ENCODE peak calls at places on chromosomes 16 and 17, in nine cellular contexts. One of them, this sample, is unnamed.

GRCh38 chr16:80614908-80615696 is 74.3 kb downstream of the DYNLRB2 start:
- DNase-seq in IMR-90: peak; percentile 86
- DNase-seq in neural progenitor cell: no peak
- DNase-seq in fibroblast of pulmonary artery: peak; percentile 84
- DNase-seq in heart right ventricle: no peak
- DNase-seq in lung: no peak
- DNase-seq in astrocyte of the spinal cord: peak; percentile 85
- DNase-seq in GM12865: no peak
- DNase-seq in ascending aorta: no peak
- DNase-seq in this sample: no peak

GRCh38 chr16:11561440-11561797 is 25.3 kb downstream of the LITAF start:
- DNase-seq in neural progenitor cell: no peak
- DNase-seq in heart right ventricle: no peak
- DNase-seq in lung: no peak
- DNase-seq in astrocyte of the spinal cord: no peak
- DNase-seq in IMR-90: no peak
- DNase-seq in ascending aorta: no peak
- DNase-seq in fibroblast of pulmonary artery: peak; percentile 41
- DNase-seq in GM12865: no peak
- DNase-seq in this sample: no peak

GRCh38 chr16:65889533-65889966 is 476.9 kb upstream of the CDH5 start:
- DNase-seq in IMR-90: peak; percentile 7
- DNase-seq in lung: no peak
- DNase-seq in ascending aorta: no peak
- DNase-seq in GM12865: no peak
- DNase-seq in astrocyte of the spinal cord: peak; percentile 2
- DNase-seq in heart right ventricle: no peak
- DNase-seq in neural progenitor cell: no peak
- DNase-seq in fibroblast of pulmonary artery: no peak
- DNase-seq in this sample: peak; percentile 59

GRCh38 chr17:63224644-63225043 is 221.5 kb downstream of the CYB561 start:
- DNase-seq in GM12865: no peak
- DNase-seq in fibroblast of pulmonary artery: no peak
- DNase-seq in heart right ventricle: no peak
- DNase-seq in astrocyte of the spinal cord: no peak
- DNase-seq in IMR-90: no peak
- DNase-seq in ascending aorta: no peak
- DNase-seq in neural progenitor cell: no peak
- DNase-seq in lung: no peak
- DNase-seq in this sample: no peak

GRCh38 chr17:38663125-38663751 is 11.5 kb downstream of the EPOP start:
- DNase-seq in heart right ventricle: peak; percentile 44
- DNase-seq in IMR-90: peak; percentile 29
- DNase-seq in astrocyte of the spinal cord: peak; percentile 34
- DNase-seq in ascending aorta: no peak
- DNase-seq in neural progenitor cell: peak; percentile 95
- DNase-seq in fibroblast of pulmonary artery: peak; percentile 50
- DNase-seq in lung: peak; percentile 62
- DNase-seq in GM12865: peak; percentile 84
- DNase-seq in this sample: peak; percentile 65

GRCh38 chr17:78717431-78717980 is 64.6 kb downstream of the CYTH1 start:
- DNase-seq in neural progenitor cell: no peak
- DNase-seq in GM12865: peak; percentile 50
- DNase-seq in lung: no peak
- DNase-seq in fibroblast of pulmonary artery: peak; percentile 53
- DNase-seq in ascending aorta: no peak
- DNase-seq in heart right ventricle: no peak
- DNase-seq in astrocyte of the spinal cord: peak; percentile 47
- DNase-seq in IMR-90: peak; percentile 26
- DNase-seq in this sample: no peak

GRCh38 chr17:4818276-4818675 is 11.3 kb downstream of the PLD2 start:
- DNase-seq in IMR-90: no peak
- DNase-seq in GM12865: no peak
- DNase-seq in neural progenitor cell: no peak
- DNase-seq in heart right ventricle: no peak
- DNase-seq in ascending aorta: no peak
- DNase-seq in fibroblast of pulmonary artery: no peak
- DNase-seq in astrocyte of the spinal cord: no peak
- DNase-seq in lung: no peak
- DNase-seq in this sample: no peak

GRCh38 chr17:77740481-77740880 is 218.0 kb upstream of the TNRC6C start:
- DNase-seq in lung: no peak
- DNase-seq in fibroblast of pulmonary artery: no peak
- DNase-seq in ascending aorta: peak; percentile 38
- DNase-seq in astrocyte of the spinal cord: no peak
- DNase-seq in neural progenitor cell: no peak
- DNase-seq in heart right ventricle: no peak
- DNase-seq in GM12865: no peak
- DNase-seq in IMR-90: no peak
- DNase-seq in this sample: no peak

DNA sequence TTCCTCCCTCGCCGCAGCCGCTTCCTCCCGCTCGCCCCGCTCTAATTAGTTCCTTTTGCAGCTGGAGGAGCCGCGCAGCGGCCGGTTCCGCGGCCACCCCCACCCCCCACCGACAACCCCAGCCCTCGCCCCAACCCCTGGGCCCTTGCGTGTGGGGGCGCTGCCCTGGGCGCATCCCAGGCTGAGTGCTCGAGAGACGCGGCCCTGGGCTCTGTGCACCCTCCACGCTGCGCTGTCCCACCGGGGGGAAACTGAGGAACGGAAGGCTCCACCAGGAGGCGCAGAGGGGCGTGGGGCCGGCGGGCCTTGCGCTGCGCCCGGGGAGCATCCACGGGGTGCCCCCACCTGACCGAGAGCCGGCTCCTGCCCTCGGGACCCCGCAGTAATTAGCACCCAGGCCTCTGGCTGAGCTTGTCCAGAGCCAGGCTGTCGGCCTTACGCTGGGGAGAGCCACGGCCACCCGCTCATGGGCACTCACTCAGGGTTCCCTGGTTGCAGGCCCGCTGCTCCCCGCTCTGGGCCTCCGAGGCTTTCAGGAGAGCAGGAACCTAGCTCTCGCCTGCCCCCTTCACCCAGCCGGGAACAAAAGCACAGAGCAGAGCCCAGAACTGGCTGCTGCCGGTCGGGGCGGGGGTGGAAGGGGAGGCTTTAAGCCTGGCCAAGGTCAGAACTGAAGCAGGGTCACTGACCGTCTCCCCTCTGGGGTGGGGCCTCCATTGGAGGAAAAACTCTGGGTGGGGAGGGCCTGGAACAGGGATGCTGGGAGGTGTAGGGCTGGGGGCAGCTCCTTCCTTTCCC is 12.1 kb downstream of the GLIS2 start:
- DNase-seq in lung: peak; percentile 81
- DNase-seq in heart right ventricle: peak; percentile 89
- DNase-seq in ascending aorta: peak; percentile 86
- DNase-seq in astrocyte of the spinal cord: peak; percentile 62
- DNase-seq in GM12865: peak; percentile 56
- DNase-seq in neural progenitor cell: peak; percentile 94
- DNase-seq in fibroblast of pulmonary artery: peak; percentile 82
- DNase-seq in IMR-90: peak; percentile 69
- DNase-seq in this sample: no peak
- H3K4me3 ChIP-seq in lung: no peak overlapping the region
- H3K4me3 ChIP-seq in heart right ventricle: peak overlapping the region; percentile 44
- H3K4me3 ChIP-seq in ascending aorta: peak overlapping the region; percentile 61
- H3K4me3 ChIP-seq in astrocyte of the spinal cord: peak overlapping the region; percentile 17
- H3K4me3 ChIP-seq in GM12865: no peak overlapping the region
- H3K4me3 ChIP-seq in neural progenitor cell: peak overlapping the region; percentile 54
- H3K4me3 ChIP-seq in fibroblast of pulmonary artery: peak overlapping the region; percentile 45
- H3K4me3 ChIP-seq in IMR-90: peak overlapping the region; percentile 5
- H3K4me3 ChIP-seq in this sample: no peak overlapping the region

GRCh38 chr16:252366-253337 is 18.0 kb downstream of the FAM234A start:
- DNase-seq in heart right ventricle: no peak
- DNase-seq in fibroblast of pulmonary artery: no peak
- DNase-seq in IMR-90: no peak
- DNase-seq in astrocyte of the spinal cord: no peak
- DNase-seq in lung: no peak
- DNase-seq in GM12865: no peak
- DNase-seq in ascending aorta: no peak
- DNase-seq in neural progenitor cell: no peak
- DNase-seq in this sample: no peak

GRCh38 chr16:253833-254232 is 19.2 kb downstream of the FAM234A start:
- DNase-seq in lung: no peak
- DNase-seq in IMR-90: no peak
- DNase-seq in astrocyte of the spinal cord: no peak
- DNase-seq in GM12865: no peak
- DNase-seq in ascending aorta: no peak
- DNase-seq in fibroblast of pulmonary artery: no peak
- DNase-seq in neural progenitor cell: no peak
- DNase-seq in heart right ventricle: no peak
- DNase-seq in this sample: no peak

GRCh38 chr16:247027-247426 is 12.4 kb downstream of the FAM234A start:
- DNase-seq in ascending aorta: no peak
- DNase-seq in IMR-90: no peak
- DNase-seq in fibroblast of pulmonary artery: no peak
- DNase-seq in neural progenitor cell: no peak
- DNase-seq in heart right ventricle: no peak
- DNase-seq in GM12865: no peak
- DNase-seq in lung: no peak
- DNase-seq in astrocyte of the spinal cord: no peak
- DNase-seq in this sample: no peak

GRCh38 chr16:245105-245504 is 10.5 kb downstream of the FAM234A start:
- DNase-seq in lung: no peak
- DNase-seq in fibroblast of pulmonary artery: no peak
- DNase-seq in ascending aorta: no peak
- DNase-seq in astrocyte of the spinal cord: no peak
- DNase-seq in GM12865: no peak
- DNase-seq in neural progenitor cell: no peak
- DNase-seq in IMR-90: no peak
- DNase-seq in heart right ventricle: no peak
- DNase-seq in this sample: no peak

DNA sequence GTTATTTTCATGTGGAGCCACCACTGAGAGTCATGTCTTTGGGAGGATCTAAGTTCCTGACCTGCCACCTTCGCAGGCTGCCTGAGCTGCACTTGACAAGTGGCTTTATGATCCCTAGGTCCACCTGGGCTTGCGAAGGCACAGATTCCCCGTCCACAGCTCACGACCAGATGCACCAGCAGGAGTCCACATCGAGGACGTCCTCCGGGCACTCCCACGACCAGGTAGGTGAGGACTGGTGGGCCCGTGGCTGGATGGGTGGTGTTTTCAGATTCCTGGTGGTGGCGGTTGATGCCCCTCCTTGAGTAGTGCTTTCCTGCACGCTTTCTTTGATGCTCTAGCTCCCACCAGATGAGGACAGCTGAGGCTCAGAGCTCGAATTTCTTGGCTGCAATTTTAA is 14.8 kb downstream of the FAM234A start:
- DNase-seq in neural progenitor cell: no peak
- DNase-seq in fibroblast of pulmonary artery: no peak
- DNase-seq in astrocyte of the spinal cord: no peak
- DNase-seq in IMR-90: no peak
- DNase-seq in ascending aorta: no peak
- DNase-seq in lung: no peak
- DNase-seq in GM12865: no peak
- DNase-seq in heart right ventricle: no peak
- DNase-seq in this sample: no peak
- H3K4me3 ChIP-seq in neural progenitor cell: no peak overlapping the region
- H3K4me3 ChIP-seq in fibroblast of pulmonary artery: no peak overlapping the region
- H3K4me3 ChIP-seq in astrocyte of the spinal cord: no peak overlapping the region
- H3K4me3 ChIP-seq in IMR-90: no peak overlapping the region
- H3K4me3 ChIP-seq in ascending aorta: no peak overlapping the region
- H3K4me3 ChIP-seq in lung: no peak overlapping the region
- H3K4me3 ChIP-seq in GM12865: no peak overlapping the region
- H3K4me3 ChIP-seq in heart right ventricle: no peak overlapping the region
- H3K4me3 ChIP-seq in this sample: no peak overlapping the region

GRCh38 chr16:74774223-74775139 is at the start of gene FA2H:
- DNase-seq in fibroblast of pulmonary artery: peak; percentile 23
- DNase-seq in neural progenitor cell: peak; percentile 93
- DNase-seq in lung: peak; percentile 88
- DNase-seq in ascending aorta: peak; percentile 64
- DNase-seq in GM12865: peak; percentile 67
- DNase-seq in astrocyte of the spinal cord: peak; percentile 24
- DNase-seq in IMR-90: peak; percentile 23
- DNase-seq in heart right ventricle: peak; percentile 25
- DNase-seq in this sample: peak; percentile 84

GRCh38 chr16:74775255-74775654 is 635 bp upstream of the FA2H start:
- DNase-seq in lung: no peak
- DNase-seq in fibroblast of pulmonary artery: no peak
- DNase-seq in astrocyte of the spinal cord: no peak
- DNase-seq in neural progenitor cell: no peak
- DNase-seq in ascending aorta: no peak
- DNase-seq in GM12865: no peak
- DNase-seq in IMR-90: no peak
- DNase-seq in heart right ventricle: no peak
- DNase-seq in this sample: no peak

GRCh38 chr16:74770826-74771526 is 3.6 kb downstream of the FA2H start:
- DNase-seq in GM12865: peak; percentile 7
- DNase-seq in astrocyte of the spinal cord: no peak
- DNase-seq in fibroblast of pulmonary artery: no peak
- DNase-seq in lung: no peak
- DNase-seq in IMR-90: no peak
- DNase-seq in neural progenitor cell: no peak
- DNase-seq in ascending aorta: no peak
- DNase-seq in heart right ventricle: no peak
- DNase-seq in this sample: no peak

GRCh38 chr16:74771656-74772315 is 2.8 kb downstream of the FA2H start:
- DNase-seq in heart right ventricle: no peak
- DNase-seq in GM12865: peak; percentile 87
- DNase-seq in lung: no peak
- DNase-seq in IMR-90: no peak
- DNase-seq in fibroblast of pulmonary artery: no peak
- DNase-seq in astrocyte of the spinal cord: no peak
- DNase-seq in ascending aorta: no peak
- DNase-seq in neural progenitor cell: no peak
- DNase-seq in this sample: no peak

GRCh38 chr16:74773431-74774222 is 993 bp downstream of the FA2H start:
- DNase-seq in fibroblast of pulmonary artery: no peak
- DNase-seq in astrocyte of the spinal cord: no peak
- DNase-seq in ascending aorta: no peak
- DNase-seq in IMR-90: no peak
- DNase-seq in heart right ventricle: no peak
- DNase-seq in neural progenitor cell: no peak
- DNase-seq in GM12865: no peak
- DNase-seq in lung: no peak
- DNase-seq in this sample: no peak
- H3K4me3 ChIP-seq in fibroblast of pulmonary artery: no peak overlapping the region
- H3K4me3 ChIP-seq in astrocyte of the spinal cord: no peak overlapping the region
- H3K4me3 ChIP-seq in ascending aorta: peak overlapping the region; percentile 63
- H3K4me3 ChIP-seq in IMR-90: no peak overlapping the region
- H3K4me3 ChIP-seq in heart right ventricle: no peak overlapping the region
- H3K4me3 ChIP-seq in neural progenitor cell: peak overlapping the region; percentile 58
- H3K4me3 ChIP-seq in GM12865: peak overlapping the region; percentile 40
- H3K4me3 ChIP-seq in lung: peak overlapping the region; percentile 27
- H3K4me3 ChIP-seq in this sample: peak overlapping the region; percentile 68

DNA sequence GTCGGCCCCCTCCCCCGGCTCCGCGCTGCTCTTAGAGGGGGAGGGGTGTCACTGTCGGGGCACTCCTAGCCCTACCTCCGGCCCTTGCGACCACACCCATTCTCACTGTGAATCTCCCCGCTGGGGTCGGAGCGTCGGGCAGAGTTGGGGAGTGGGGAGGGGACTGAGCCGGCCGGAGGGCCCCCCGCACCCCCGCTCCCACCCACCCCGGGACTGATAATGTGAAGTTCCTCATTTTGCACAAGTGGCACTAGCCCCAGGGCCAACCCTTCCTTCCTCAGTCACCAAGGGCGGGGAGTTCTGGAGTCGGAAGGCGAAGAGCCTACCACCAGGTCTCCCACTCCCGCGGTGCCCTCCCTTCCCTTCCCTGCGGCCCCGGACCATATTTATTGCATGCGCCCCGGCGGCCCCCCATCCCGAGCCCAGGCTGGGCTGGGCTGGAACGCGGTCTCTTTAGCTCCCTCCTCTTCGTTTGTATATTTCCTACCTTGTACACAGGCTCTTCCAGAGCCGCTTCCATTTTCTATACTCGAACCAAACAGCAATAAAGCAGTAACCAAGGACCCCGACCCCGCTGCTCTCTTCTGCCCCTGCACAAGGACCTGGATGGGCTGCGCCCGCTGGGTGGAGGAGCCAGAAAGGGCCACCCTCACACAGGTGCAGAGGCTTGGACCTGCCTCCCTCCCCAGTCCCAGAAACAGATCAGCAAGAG is 4.4 kb downstream of the HIC1 start:
- DNase-seq in lung: no peak
- DNase-seq in fibroblast of pulmonary artery: no peak
- DNase-seq in ascending aorta: no peak
- DNase-seq in astrocyte of the spinal cord: no peak
- DNase-seq in GM12865: no peak
- DNase-seq in neural progenitor cell: no peak
- DNase-seq in heart right ventricle: no peak
- DNase-seq in IMR-90: no peak
- DNase-seq in this sample: no peak
- H3K4me3 ChIP-seq in lung: no peak overlapping the region
- H3K4me3 ChIP-seq in fibroblast of pulmonary artery: peak overlapping the region; percentile 64
- H3K4me3 ChIP-seq in ascending aorta: peak overlapping the region; percentile 19
- H3K4me3 ChIP-seq in astrocyte of the spinal cord: peak overlapping the region; percentile 59
- H3K4me3 ChIP-seq in GM12865: peak overlapping the region; percentile 38
- H3K4me3 ChIP-seq in neural progenitor cell: no peak overlapping the region
- H3K4me3 ChIP-seq in heart right ventricle: peak overlapping the region; percentile 70
- H3K4me3 ChIP-seq in IMR-90: no peak overlapping the region
- H3K4me3 ChIP-seq in this sample: no peak overlapping the region

This sample was measured in PC-9.